ENCODE peak calls at places on chromosomes 13 and 19, in nine cellular contexts. T, A, E, V, D, C, W, H and Z are unnamed samples.

GRCh38 chr19:50415661-50416033 is 3.1 kb upstream of the SPIB start:
- DNase-seq in T (no peak), A (peak), E (no peak), V (peak), D (peak), C (no peak), W (peak), H (no peak), Z (no peak)

GRCh38 chr13:36788276-36788675 is 30.7 kb upstream of the RFXAP start:
- DNase-seq in T (peak), A (no peak), E (no peak), V (no peak), D (no peak), C (peak), W (no peak), H (no peak), Z (peak)

GRCh38 chr13:61670384-61671161 is 254.9 kb upstream of the PCDH20 start:
- DNase-seq in T (no peak), A (no peak), E (no peak), V (no peak), D (no peak), C (no peak), W (no peak), H (no peak), Z (no peak)

GRCh38 chr19:18415177-18415867 is 3.9 kb upstream of the SSBP4 start:
- DNase-seq in T (peak), A (peak), E (peak), V (peak), D (peak), C (no peak), W (peak), H (no peak), Z (peak)

GRCh38 chr13:24076124-24076523 is 84.4 kb upstream of the SPATA13 start:
- DNase-seq in T (no peak), A (peak), E (no peak), V (no peak), D (no peak), C (no peak), W (peak), H (no peak), Z (no peak)

GRCh38 chr19:39296055-39296645 is at the start of gene IFNL1:
- DNase-seq in T (no peak), A (no peak), E (no peak), V (no peak), D (no peak), C (no peak), W (no peak), H (no peak), Z (no peak)

GRCh38 chr19:34323433-34324204 is 41.4 kb upstream of the GPI start:
- DNase-seq in T (no peak), A (no peak), E (no peak), V (no peak), D (no peak), C (no peak), W (no peak), H (no peak), Z (no peak)

GRCh38 chr13:112079696-112080095 is 12.7 kb downstream of the SOX1 start:
- DNase-seq in T (no peak), A (no peak), E (no peak), V (no peak), D (no peak), C (no peak), W (no peak), H (no peak), Z (no peak)

GRCh38 chr13:112761701-112762689 is 72.2 kb downstream of the ATP11A start:
- DNase-seq in T (peak), A (no peak), E (no peak), V (no peak), D (no peak), C (peak), W (no peak), H (no peak), Z (no peak)

GRCh38 chr19:46856062-46857022 is 4.5 kb upstream of the ARHGAP35 start:
- DNase-seq in T (peak), A (peak), E (peak), V (peak), D (peak), C (peak), W (peak), H (peak), Z (peak)

GRCh38 chr19:10617409-10618121 is 7.8 kb upstream of the SLC44A2 start:
- DNase-seq in T (peak), A (no peak), E (peak), V (no peak), D (no peak), C (peak), W (no peak), H (no peak), Z (peak)

GRCh38 chr19:46478356-46478986 is 7.1 kb upstream of the PNMA8A start:
- DNase-seq in T (peak), A (no peak), E (no peak), V (no peak), D (no peak), C (no peak), W (no peak), H (no peak), Z (peak)

GRCh38 chr19:6026390-6026897 is 48.5 kb upstream of the RANBP3 start:
- DNase-seq in T (no peak), A (no peak), E (no peak), V (peak), D (no peak), C (no peak), W (no peak), H (no peak), Z (no peak)

GRCh38 chr19:4609878-4610511 is 29.3 kb upstream of the TNFAIP8L1 start:
- DNase-seq in T (no peak), A (no peak), E (no peak), V (peak), D (peak), C (no peak), W (no peak), H (no peak), Z (no peak)

GRCh38 chr13:98370806-98371553 is 193.9 kb upstream of the RNF113B start:
- DNase-seq in T (peak), A (no peak), E (no peak), V (no peak), D (no peak), C (peak), W (peak), H (no peak), Z (peak)

GRCh38 chr19:55640577-55641375 is at the start of gene ZNF580:
- DNase-seq in T (peak), A (peak), E (peak), V (peak), D (peak), C (no peak), W (peak), H (no peak), Z (peak)

GRCh38 chr13:49098771-49099512 is 121.2 kb upstream of the MLNR start:
- DNase-seq in T (peak), A (no peak), E (no peak), V (no peak), D (no peak), C (no peak), W (no peak), H (no peak), Z (peak)

GRCh38 chr19:38706792-38707511 is 37.3 kb downstream of the CAPN12 start:
- DNase-seq in T (no peak), A (no peak), E (no peak), V (peak), D (no peak), C (no peak), W (no peak), H (no peak), Z (no peak)

GRCh38 chr19:46256855-46257254 is 27.3 kb downstream of the IGFL1 start:
- DNase-seq in T (peak), A (no peak), E (no peak), V (no peak), D (no peak), C (no peak), W (no peak), H (no peak), Z (no peak)

GRCh38 chr13:100508996-100509395 is 79.6 kb downstream of the GGACT start:
- DNase-seq in T (no peak), A (no peak), E (no peak), V (no peak), D (no peak), C (no peak), W (no peak), H (no peak), Z (no peak)

GRCh38 chr19:47723573-47723923 is 10.3 kb downstream of the EHD2 start:
- DNase-seq in T (peak), A (no peak), E (peak), V (no peak), D (no peak), C (peak), W (peak), H (no peak), Z (peak)

GRCh38 chr13:113813749-113814434 is 50.0 kb downstream of the GAS6 start:
- DNase-seq in T (no peak), A (no peak), E (no peak), V (no peak), D (peak), C (no peak), W (no peak), H (no peak), Z (no peak)

GRCh38 chr19:11426656-11427055 is 7.5 kb upstream of the RGL3 start:
- DNase-seq in T (no peak), A (no peak), E (no peak), V (no peak), D (no peak), C (no peak), W (no peak), H (no peak), Z (no peak)

GRCh38 chr19:55766466-55766865 is 2.5 kb upstream of the RFPL4AL1 start:
- DNase-seq in T (no peak), A (no peak), E (no peak), V (no peak), D (no peak), C (no peak), W (no peak), H (no peak), Z (no peak)

GRCh38 chr13:74889321-74889720 is 592.6 kb downstream of the TBC1D4 start:
- DNase-seq in T (peak), A (no peak), E (no peak), V (no peak), D (no peak), C (no peak), W (no peak), H (no peak), Z (no peak)

GRCh38 chr19:5155586-5156210 is 184.9 kb downstream of the PTPRS start:
- DNase-seq in T (no peak), A (no peak), E (no peak), V (no peak), D (no peak), C (no peak), W (no peak), H (no peak), Z (no peak)

GRCh38 chr19:4044927-4045557 is 21.7 kb downstream of the ZBTB7A start:
- DNase-seq in T (no peak), A (no peak), E (no peak), V (no peak), D (peak), C (no peak), W (no peak), H (no peak), Z (no peak)

GRCh38 chr19:16496613-16496983 is 404 bp downstream of the C19orf44 start:
- DNase-seq in T (peak), A (peak), E (no peak), V (no peak), D (peak), C (no peak), W (peak), H (no peak), Z (peak)

GRCh38 chr19:57560049-57560491 is 407 bp upstream of the ZNF550 start:
- DNase-seq in T (peak), A (no peak), E (peak), V (no peak), D (no peak), C (peak), W (no peak), H (no peak), Z (peak)

GRCh38 chr19:55642153-55643002 is 1.1 kb upstream of the ZNF581 start:
- DNase-seq in T (no peak), A (peak), E (no peak), V (no peak), D (peak), C (no peak), W (peak), H (no peak), Z (no peak)

GRCh38 chr13:75806101-75806500 is 170.0 kb downstream of the LMO7 start:
- DNase-seq in T (no peak), A (no peak), E (no peak), V (no peak), D (peak), C (no peak), W (no peak), H (no peak), Z (no peak)

GRCh38 chr19:15684828-15685227 is 11.9 kb downstream of the CYP4F12 start:
- DNase-seq in T (no peak), A (no peak), E (no peak), V (no peak), D (no peak), C (no peak), W (no peak), H (no peak), Z (no peak)

GRCh38 chr13:94556646-94557045 is 39.3 kb downstream of the TGDS start:
- DNase-seq in T (no peak), A (no peak), E (no peak), V (no peak), D (no peak), C (no peak), W (no peak), H (no peak), Z (no peak)

GRCh38 chr19:7877249-7877836 is 3.2 kb upstream of the PRR36 start:
- DNase-seq in T (no peak), A (no peak), E (no peak), V (no peak), D (no peak), C (no peak), W (no peak), H (no peak), Z (peak)

GRCh38 chr19:3275068-3275582 is 50.7 kb downstream of the CELF5 start:
- DNase-seq in T (no peak), A (no peak), E (no peak), V (peak), D (no peak), C (no peak), W (no peak), H (no peak), Z (no peak)

GRCh38 chr13:36431204-36432105 is 840 bp upstream of the CCNA1 start:
- DNase-seq in T (no peak), A (no peak), E (no peak), V (no peak), D (peak), C (no peak), W (no peak), H (no peak), Z (no peak)

GRCh38 chr13:45595968-45596367 is 19.6 kb downstream of the ERICH6B start:
- DNase-seq in T (no peak), A (no peak), E (no peak), V (no peak), D (no peak), C (no peak), W (no peak), H (no peak), Z (no peak)

DNA sequence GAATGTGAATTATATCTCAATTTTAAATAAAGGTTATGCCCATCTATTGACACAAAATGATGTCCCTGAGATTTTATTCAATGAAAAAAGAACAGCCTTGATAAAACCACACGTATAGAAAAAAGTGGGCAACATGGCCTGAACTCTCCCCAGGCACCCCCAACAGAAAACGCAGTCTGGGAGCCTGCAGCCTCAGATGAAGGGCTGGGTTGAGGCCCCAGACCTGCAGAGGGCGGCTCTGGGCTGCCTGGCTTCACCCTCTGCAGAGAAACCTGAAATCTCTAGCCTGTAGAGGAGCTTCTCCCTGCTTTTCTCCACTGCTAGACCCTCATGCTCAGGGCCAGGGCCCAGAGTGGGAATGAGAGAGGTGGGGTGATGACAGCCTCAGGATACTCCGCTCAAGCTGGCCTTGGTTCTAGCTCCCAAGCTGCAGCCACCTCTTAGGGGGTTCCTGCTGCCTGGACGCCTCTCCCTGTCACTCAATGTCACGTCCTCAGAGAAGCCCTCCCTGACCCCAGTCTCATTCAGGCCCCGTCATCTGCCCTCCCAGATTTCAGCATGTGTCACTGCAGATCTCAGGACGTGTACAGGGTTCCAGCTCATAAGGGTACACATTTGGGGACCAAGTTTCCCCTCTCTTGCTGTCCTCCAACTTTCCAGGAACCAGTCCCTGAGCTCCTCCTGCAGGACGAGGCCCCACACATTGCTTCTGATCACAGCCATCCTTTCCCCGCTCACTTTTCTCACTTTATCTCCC is 1.8 kb downstream of the MBD3 start:
- DNase-seq in T (peak), A (no peak), E (no peak), V (peak), D (no peak), C (no peak), W (peak), H (no peak), Z (no peak)
- TF ChIP-seq CTCF in T (peak), A (no peak), E (no peak), V (peak), D (no peak), C (peak), W (no peak), H (no peak), Z (peak)

GRCh38 chr13:33493672-33494365 is 208.3 kb upstream of the STARD13 start:
- DNase-seq in T (no peak), A (no peak), E (no peak), V (no peak), D (no peak), C (no peak), W (no peak), H (no peak), Z (no peak)
- TF ChIP-seq CTCF in T (no peak), A (no peak), E (no peak), V (no peak), D (no peak), C (no peak), W (no peak), H (no peak), Z (no peak)

GRCh38 chr19:40704491-40705361 is 12.0 kb downstream of the COQ8B start:
- DNase-seq in T (no peak), A (no peak), E (no peak), V (no peak), D (no peak), C (no peak), W (no peak), H (no peak), Z (no peak)

GRCh38 chr19:40701758-40702157 is 11.3 kb upstream of the NUMBL start:
- DNase-seq in T (no peak), A (no peak), E (no peak), V (no peak), D (no peak), C (no peak), W (no peak), H (no peak), Z (no peak)

GRCh38 chr19:40703029-40703755 is 12.7 kb upstream of the NUMBL start:
- DNase-seq in T (no peak), A (no peak), E (no peak), V (no peak), D (no peak), C (no peak), W (no peak), H (no peak), Z (no peak)

GRCh38 chr19:40700083-40700482 is 9.6 kb upstream of the NUMBL start:
- DNase-seq in T (no peak), A (no peak), E (no peak), V (no peak), D (no peak), C (no peak), W (no peak), H (no peak), Z (no peak)

GRCh38 chr19:40702337-40703012 is 12.0 kb upstream of the NUMBL start:
- DNase-seq in T (no peak), A (no peak), E (no peak), V (peak), D (peak), C (no peak), W (no peak), H (no peak), Z (no peak)
- TF ChIP-seq CTCF in T (peak), A (no peak), E (peak), V (peak), D (no peak), C (no peak), W (peak), H (no peak), Z (peak)

GRCh38 chr19:30406220-30406944 is 34.2 kb downstream of the ZNF536 start:
- DNase-seq in T (no peak), A (no peak), E (no peak), V (no peak), D (no peak), C (no peak), W (peak), H (no peak), Z (no peak)
- TF ChIP-seq CTCF in T (no peak), A (peak), E (no peak), V (peak), D (no peak), C (no peak), W (no peak), H (no peak), Z (no peak)

GRCh38 chr19:32357720-32358119 is 12.3 kb downstream of the ZNF507 start:
- DNase-seq in T (peak), A (no peak), E (no peak), V (no peak), D (no peak), C (no peak), W (no peak), H (no peak), Z (no peak)
- TF ChIP-seq CTCF in T (peak), A (no peak), E (no peak), V (peak), D (no peak), C (peak), W (no peak), H (no peak), Z (peak)

DNA sequence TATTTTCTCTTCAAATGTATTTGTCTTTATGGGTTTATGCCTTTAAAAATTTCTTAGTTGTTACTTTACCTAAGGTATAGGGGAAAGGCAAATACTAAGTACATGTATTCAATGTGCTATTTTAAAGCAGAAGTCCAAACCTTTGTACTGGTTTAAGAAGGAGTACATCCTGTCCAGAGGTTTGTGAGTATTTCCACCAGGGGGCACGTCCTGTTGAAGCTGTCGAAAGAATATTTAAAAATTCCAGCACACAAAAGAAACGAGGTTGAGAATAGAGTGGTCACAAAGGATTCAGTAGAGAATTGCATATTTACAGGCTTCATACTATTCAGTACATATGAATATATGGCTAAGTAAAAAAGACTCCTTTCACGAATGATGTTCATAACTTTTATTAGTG is 59.8 kb downstream of the URI1 start:
- DNase-seq in T (no peak), A (no peak), E (no peak), V (no peak), D (no peak), C (no peak), W (no peak), H (no peak), Z (no peak)
- TF ChIP-seq CTCF in T (no peak), A (no peak), E (no peak), V (no peak), D (no peak), C (no peak), W (no peak), H (no peak), Z (peak)